ENCODE peak calls at places on chromosome 22, in four cellular contexts. I is lower leg skin; Z is activated CD8-positive, alpha-beta memory T cell treated with anti-CD3 and anti-CD28 coated beads for 24 hours; Y is tibial artery. V is an unnamed sample.

GRCh38 chr22:45083659-45084305 is 74.0 kb upstream of the PHF21B start:
- DNase-seq in I (no peak), Z (no peak), Y (no peak), V (no peak)

GRCh38 chr22:31681625-31682345 is 19.8 kb upstream of the PISD start:
- DNase-seq in I (no peak), Z (no peak), Y (peak), V (no peak)

GRCh38 chr22:33051960-33052839 is 6.0 kb downstream of the SYN3 start:
- DNase-seq in I (no peak), Z (no peak), Y (no peak), V (no peak)

GRCh38 chr22:40009953-40010751 is 15.4 kb downstream of the FAM83F start:
- DNase-seq in I (no peak), Z (no peak), Y (no peak), V (no peak)

GRCh38 chr22:29205598-29206371 is at the start of gene EMID1:
- DNase-seq in I (no peak), Z (no peak), Y (no peak), V (no peak)

GRCh38 chr22:24432059-24432853 is 4.9 kb downstream of the ADORA2A start:
- DNase-seq in I (no peak), Z (no peak), Y (peak), V (peak)

GRCh38 chr22:38835888-38836301 is 7.9 kb downstream of the NPTXR start:
- DNase-seq in I (no peak), Z (no peak), Y (no peak), V (no peak)

GRCh38 chr22:37492428-37493344 is 6.5 kb upstream of the MFNG start:
- DNase-seq in I (no peak), Z (peak), Y (no peak), V (no peak)

GRCh38 chr22:46574438-46574992 is 37.1 kb upstream of the CELSR1 start:
- DNase-seq in I (no peak), Z (no peak), Y (no peak), V (peak)

GRCh38 chr22:40463727-40464126 is 93.3 kb downstream of the SGSM3 start:
- DNase-seq in I (no peak), Z (no peak), Y (no peak), V (no peak)

GRCh38 chr22:27401321-27401720 is 400.2 kb downstream of the MN1 start:
- DNase-seq in I (no peak), Z (no peak), Y (no peak), V (no peak)

GRCh38 chr22:48649031-48649430 is 1178.6 kb downstream of the BRD1 start:
- DNase-seq in I (no peak), Z (no peak), Y (no peak), V (no peak)

GRCh38 chr22:43150731-43151206 is 590 bp upstream of the TSPO start:
- DNase-seq in I (no peak), Z (no peak), Y (no peak), V (no peak)

GRCh38 chr22:29744902-29745301 is 21.9 kb downstream of the ZMAT5 start:
- DNase-seq in I (peak), Z (no peak), Y (no peak), V (no peak)

GRCh38 chr22:30325724-30326703 is 727 bp downstream of the TBC1D10A start:
- DNase-seq in I (no peak), Z (no peak), Y (peak), V (peak)

GRCh38 chr22:36833073-36833472 is 16.2 kb upstream of the PVALB start:
- DNase-seq in I (no peak), Z (no peak), Y (no peak), V (no peak)

GRCh38 chr22:31347251-31348008 is 1.3 kb upstream of the PATZ1 start:
- DNase-seq in I (peak), Z (peak), Y (no peak), V (peak)

GRCh38 chr22:49903322-49904039 is 14.8 kb downstream of the ALG12 start:
- DNase-seq in I (no peak), Z (no peak), Y (no peak), V (no peak)

GRCh38 chr22:24515025-24515338 is 19.9 kb downstream of the UPB1 start:
- DNase-seq in I (no peak), Z (no peak), Y (no peak), V (no peak)

GRCh38 chr22:17912942-17913704 is 111.2 kb downstream of the MICAL3 start:
- DNase-seq in I (no peak), Z (no peak), Y (no peak), V (no peak)

GRCh38 chr22:20463324-20464095 is 25.9 kb upstream of the SCARF2 start:
- DNase-seq in I (no peak), Z (peak), Y (no peak), V (no peak)

GRCh38 chr22:41816241-41816640 is 15.8 kb downstream of the CCDC134 start:
- DNase-seq in I (no peak), Z (no peak), Y (no peak), V (no peak)

GRCh38 chr22:48265000-48265625 is 1502.7 kb downstream of the TBC1D22A start:
- DNase-seq in I (no peak), Z (no peak), Y (no peak), V (no peak)

GRCh38 chr22:30425616-30426394 is at the start of gene MTFP1:
- DNase-seq in I (peak), Z (peak), Y (peak), V (peak)

GRCh38 chr22:25908212-25908611 is 166.2 kb downstream of the MYO18B start:
- DNase-seq in I (no peak), Z (no peak), Y (no peak), V (no peak)

GRCh38 chr22:25878933-25879332 is 136.9 kb downstream of the MYO18B start:
- DNase-seq in I (no peak), Z (no peak), Y (no peak), V (no peak)

GRCh38 chr22:26023104-26023775 is 146.0 kb upstream of the SEZ6L start:
- DNase-seq in I (no peak), Z (no peak), Y (no peak), V (no peak)

GRCh38 chr22:17777005-17777716 is 2.9 kb upstream of the BID start:
- DNase-seq in I (no peak), Z (peak), Y (no peak), V (no peak)

GRCh38 chr22:28742562-28742962 is 723 bp downstream of the HSCB start:
- DNase-seq in I (no peak), Z (no peak), Y (no peak), V (no peak)

GRCh38 chr22:44707178-44707577 is 5.2 kb downstream of the PRR5 start:
- DNase-seq in I (no peak), Z (no peak), Y (no peak), V (no peak)

GRCh38 chr22:39559456-39560105 is 11.0 kb upstream of the CACNA1I start:
- DNase-seq in I (no peak), Z (no peak), Y (no peak), V (no peak)

GRCh38 chr22:30970356-30970746 is 1.3 kb downstream of the TUG1 start:
- DNase-seq in I (no peak), Z (no peak), Y (no peak), V (no peak)

GRCh38 chr22:41969110-41969646 is at the start of gene SEPTIN3:
- DNase-seq in I (no peak), Z (no peak), Y (no peak), V (no peak)

GRCh38 chr22:33873186-33873585 is 47.1 kb downstream of the LARGE1 start:
- DNase-seq in I (no peak), Z (no peak), Y (peak), V (no peak)

GRCh38 chr22:19546680-19547079 is 22.5 kb upstream of the CLDN5 start:
- DNase-seq in I (no peak), Z (no peak), Y (no peak), V (no peak)

GRCh38 chr22:31730344-31730711 is 19.6 kb downstream of the PRR14L start:
- DNase-seq in I (no peak), Z (no peak), Y (peak), V (no peak)

GRCh38 chr22:24429411-24430365 is 2.3 kb downstream of the ADORA2A start:
- DNase-seq in I (no peak), Z (no peak), Y (no peak), V (peak)